ENCODE peak calls at places on chromosomes 13 and 19, in five cellular contexts. One of them, this sample, is unnamed.

GRCh38 chr13:24348797-24349515 is 39.6 kb downstream of the C1QTNF9 start:
- DNase-seq in lower leg skin: no peak
- DNase-seq in A549: peak
- DNase-seq in left ventricle myocardium inferior: no peak
- DNase-seq in AG09309: no peak
- DNase-seq in this sample: peak

GRCh38 chr13:94435604-94436226 is 43.8 kb downstream of the DCT start:
- DNase-seq in lower leg skin: no peak
- DNase-seq in A549: peak
- DNase-seq in left ventricle myocardium inferior: no peak
- DNase-seq in AG09309: peak
- DNase-seq in this sample: no peak

GRCh38 chr19:49533551-49534488 is 6.0 kb downstream of the RCN3 start:
- DNase-seq in lower leg skin: peak
- DNase-seq in A549: peak
- DNase-seq in left ventricle myocardium inferior: peak
- DNase-seq in AG09309: no peak
- DNase-seq in this sample: no peak

GRCh38 chr13:70391678-70392077 is 283.4 kb upstream of the KLHL1 start:
- DNase-seq in lower leg skin: no peak
- DNase-seq in A549: no peak
- DNase-seq in left ventricle myocardium inferior: no peak
- DNase-seq in AG09309: no peak
- DNase-seq in this sample: peak

GRCh38 chr19:38145627-38146026 is 78.4 kb downstream of the DPF1 start:
- DNase-seq in lower leg skin: no peak
- DNase-seq in A549: no peak
- DNase-seq in left ventricle myocardium inferior: no peak
- DNase-seq in AG09309: no peak
- DNase-seq in this sample: no peak

GRCh38 chr13:80048030-80048429 is 292.9 kb downstream of the SPRY2 start:
- DNase-seq in lower leg skin: no peak
- DNase-seq in A549: no peak
- DNase-seq in left ventricle myocardium inferior: no peak
- DNase-seq in AG09309: no peak
- DNase-seq in this sample: no peak

GRCh38 chr19:41575998-41576397 is at the start of gene CEACAM21:
- DNase-seq in lower leg skin: no peak
- DNase-seq in A549: no peak
- DNase-seq in left ventricle myocardium inferior: peak
- DNase-seq in AG09309: no peak
- DNase-seq in this sample: no peak

GRCh38 chr13:27022571-27023311 is 148.9 kb downstream of the USP12 start:
- DNase-seq in lower leg skin: peak
- DNase-seq in A549: peak
- DNase-seq in left ventricle myocardium inferior: no peak
- DNase-seq in AG09309: no peak
- DNase-seq in this sample: no peak

GRCh38 chr13:110528911-110529310 is 32.6 kb downstream of the RAB20 start:
- DNase-seq in lower leg skin: no peak
- DNase-seq in A549: no peak
- DNase-seq in left ventricle myocardium inferior: no peak
- DNase-seq in AG09309: no peak
- DNase-seq in this sample: no peak

GRCh38 chr19:13016628-13017305 is 21.5 kb downstream of the NFIX start:
- DNase-seq in lower leg skin: no peak
- DNase-seq in A549: no peak
- DNase-seq in left ventricle myocardium inferior: no peak
- DNase-seq in AG09309: no peak
- DNase-seq in this sample: no peak

GRCh38 chr13:111642156-111642767 is 321.8 kb downstream of the TEX29 start:
- DNase-seq in lower leg skin: peak
- DNase-seq in A549: no peak
- DNase-seq in left ventricle myocardium inferior: no peak
- DNase-seq in AG09309: no peak
- DNase-seq in this sample: no peak

GRCh38 chr13:30429721-30430694 is 7.7 kb downstream of the UBE2L5 start:
- DNase-seq in lower leg skin: no peak
- DNase-seq in A549: peak
- DNase-seq in left ventricle myocardium inferior: no peak
- DNase-seq in AG09309: peak
- DNase-seq in this sample: no peak

GRCh38 chr19:16940626-16941025 is 51.8 kb downstream of the F2RL3 start:
- DNase-seq in lower leg skin: peak
- DNase-seq in A549: no peak
- DNase-seq in left ventricle myocardium inferior: no peak
- DNase-seq in AG09309: no peak
- DNase-seq in this sample: no peak

GRCh38 chr13:23506821-23507210 is 63.4 kb upstream of the TNFRSF19 start:
- DNase-seq in lower leg skin: no peak
- DNase-seq in A549: no peak
- DNase-seq in left ventricle myocardium inferior: no peak
- DNase-seq in AG09309: no peak
- DNase-seq in this sample: no peak

GRCh38 chr19:9407827-9408226 is 27.5 kb downstream of the ZNF266 start:
- DNase-seq in lower leg skin: no peak
- DNase-seq in A549: no peak
- DNase-seq in left ventricle myocardium inferior: no peak
- DNase-seq in AG09309: no peak
- DNase-seq in this sample: no peak

GRCh38 chr13:38135590-38135989 is 214.1 kb upstream of the UFM1 start:
- DNase-seq in lower leg skin: no peak
- DNase-seq in A549: no peak
- DNase-seq in left ventricle myocardium inferior: no peak
- DNase-seq in AG09309: no peak
- DNase-seq in this sample: no peak

GRCh38 chr13:39931505-39931904 is 276.0 kb downstream of the COG6 start:
- DNase-seq in lower leg skin: no peak
- DNase-seq in A549: no peak
- DNase-seq in left ventricle myocardium inferior: no peak
- DNase-seq in AG09309: no peak
- DNase-seq in this sample: no peak

GRCh38 chr19:610071-610800 is 20.6 kb downstream of the HCN2 start:
- DNase-seq in lower leg skin: no peak
- DNase-seq in A549: no peak
- DNase-seq in left ventricle myocardium inferior: no peak
- DNase-seq in AG09309: no peak
- DNase-seq in this sample: no peak
- H3K4me3 ChIP-seq in lower leg skin: no peak
- H3K4me3 ChIP-seq in A549: no peak
- H3K4me3 ChIP-seq in left ventricle myocardium inferior: peak
- H3K4me3 ChIP-seq in AG09309: no peak
- H3K4me3 ChIP-seq in this sample: no peak

GRCh38 chr13:22061806-22062391 is 391.0 kb downstream of the FGF9 start:
- DNase-seq in lower leg skin: no peak
- DNase-seq in A549: no peak
- DNase-seq in left ventricle myocardium inferior: no peak
- DNase-seq in AG09309: no peak
- DNase-seq in this sample: no peak
- H3K4me3 ChIP-seq in lower leg skin: no peak
- H3K4me3 ChIP-seq in A549: no peak
- H3K4me3 ChIP-seq in left ventricle myocardium inferior: no peak
- H3K4me3 ChIP-seq in AG09309: no peak
- H3K4me3 ChIP-seq in this sample: no peak

GRCh38 chr19:15450528-15450890 is 753 bp upstream of the WIZ start:
- DNase-seq in lower leg skin: no peak
- DNase-seq in A549: no peak
- DNase-seq in left ventricle myocardium inferior: no peak
- DNase-seq in AG09309: no peak
- DNase-seq in this sample: no peak
- H3K4me3 ChIP-seq in lower leg skin: no peak
- H3K4me3 ChIP-seq in A549: no peak
- H3K4me3 ChIP-seq in left ventricle myocardium inferior: no peak
- H3K4me3 ChIP-seq in AG09309: no peak
- H3K4me3 ChIP-seq in this sample: no peak

GRCh38 chr13:28097503-28097902 is 2.9 kb downstream of the FLT3 start:
- DNase-seq in lower leg skin: no peak
- DNase-seq in A549: no peak
- DNase-seq in left ventricle myocardium inferior: no peak
- DNase-seq in AG09309: no peak
- DNase-seq in this sample: no peak

GRCh38 chr13:28099396-28100148 is 804 bp downstream of the FLT3 start:
- DNase-seq in lower leg skin: no peak
- DNase-seq in A549: no peak
- DNase-seq in left ventricle myocardium inferior: no peak
- DNase-seq in AG09309: no peak
- DNase-seq in this sample: no peak

DNA sequence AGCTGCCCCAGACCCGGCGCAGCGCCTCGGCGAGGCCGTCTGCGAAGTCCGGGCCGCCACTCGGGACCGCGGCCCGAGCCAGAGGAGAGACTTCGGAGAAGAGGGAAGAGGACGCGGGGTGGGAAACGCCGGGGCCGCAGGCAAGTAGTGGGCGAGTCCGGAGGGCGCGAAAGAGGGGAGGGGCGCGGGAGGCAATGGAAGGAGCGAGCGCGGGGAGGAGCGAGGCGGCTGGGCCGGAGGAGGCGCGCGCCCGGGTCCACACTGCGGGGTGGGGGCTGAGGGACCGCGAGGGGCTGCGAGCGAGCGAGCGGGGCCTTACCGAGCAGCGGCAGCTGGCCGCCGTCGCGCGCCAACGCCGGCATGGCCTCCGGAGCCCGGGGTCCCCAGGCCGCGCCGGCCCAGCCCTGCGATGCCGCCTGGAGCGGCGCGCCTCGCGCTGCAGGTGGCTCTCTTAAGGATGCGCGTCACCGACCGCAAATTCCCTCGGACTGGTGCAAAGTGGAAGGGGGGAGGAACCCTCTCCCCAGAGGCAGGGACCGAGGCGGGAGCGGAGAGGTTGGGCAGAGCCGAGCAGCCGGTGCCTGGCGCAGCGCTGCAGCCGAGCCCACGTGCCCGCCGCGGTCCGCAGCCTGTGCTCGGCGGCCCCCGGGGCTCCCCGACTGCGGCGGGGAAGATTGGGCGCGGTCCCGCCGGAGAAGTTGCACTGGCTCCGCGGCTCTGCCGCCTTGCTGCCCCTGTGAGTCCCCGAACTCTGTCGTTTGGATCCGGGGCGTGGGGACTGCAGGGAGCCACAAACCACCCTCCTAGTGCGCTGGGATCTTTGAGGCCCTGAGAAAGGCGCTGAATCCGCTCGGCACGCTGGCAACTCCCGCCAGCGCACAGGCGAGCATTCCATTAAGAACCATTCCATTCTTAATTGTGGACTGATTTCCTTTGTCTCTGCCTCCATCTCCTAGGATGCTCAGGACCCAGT is at the start of gene FLT3:
- DNase-seq in lower leg skin: peak
- DNase-seq in A549: peak
- DNase-seq in left ventricle myocardium inferior: peak
- DNase-seq in AG09309: no peak
- DNase-seq in this sample: no peak
- H3K4me3 ChIP-seq in lower leg skin: peak
- H3K4me3 ChIP-seq in A549: peak
- H3K4me3 ChIP-seq in left ventricle myocardium inferior: peak
- H3K4me3 ChIP-seq in AG09309: peak
- H3K4me3 ChIP-seq in this sample: peak

GRCh38 chr13:106561551-106562170 is 6.3 kb downstream of the ARGLU1 start:
- DNase-seq in lower leg skin: no peak
- DNase-seq in A549: no peak
- DNase-seq in left ventricle myocardium inferior: no peak
- DNase-seq in AG09309: no peak
- DNase-seq in this sample: no peak

GRCh38 chr13:106555631-106556328 is 12.2 kb downstream of the ARGLU1 start:
- DNase-seq in lower leg skin: no peak
- DNase-seq in A549: no peak
- DNase-seq in left ventricle myocardium inferior: no peak
- DNase-seq in AG09309: no peak
- DNase-seq in this sample: no peak

GRCh38 chr13:106560791-106561190 is 7.1 kb downstream of the ARGLU1 start:
- DNase-seq in lower leg skin: no peak
- DNase-seq in A549: no peak
- DNase-seq in left ventricle myocardium inferior: no peak
- DNase-seq in AG09309: no peak
- DNase-seq in this sample: no peak

GRCh38 chr13:106562301-106562700 is 5.6 kb downstream of the ARGLU1 start:
- DNase-seq in lower leg skin: no peak
- DNase-seq in A549: no peak
- DNase-seq in left ventricle myocardium inferior: no peak
- DNase-seq in AG09309: no peak
- DNase-seq in this sample: no peak

DNA sequence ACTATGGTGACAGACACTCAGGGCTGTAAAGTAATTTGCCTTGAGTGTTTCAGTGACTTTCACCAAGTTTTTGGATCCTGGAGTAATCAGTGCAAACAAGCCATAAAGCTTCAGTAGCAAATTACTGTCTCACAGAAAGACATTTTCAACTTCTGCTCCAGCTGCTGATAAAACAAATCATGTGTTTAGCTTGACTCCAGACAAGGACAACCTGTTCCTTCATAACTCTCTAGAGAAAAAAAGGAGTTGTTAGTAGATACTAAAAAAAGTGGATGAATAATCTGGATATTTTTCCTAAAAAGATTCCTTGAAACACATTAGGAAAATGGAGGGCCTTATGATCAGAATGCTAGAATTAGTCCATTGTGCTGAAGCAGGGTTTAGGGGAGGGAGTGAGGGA is 9.4 kb downstream of the ARGLU1 start:
- DNase-seq in lower leg skin: no peak
- DNase-seq in A549: no peak
- DNase-seq in left ventricle myocardium inferior: no peak
- DNase-seq in AG09309: no peak
- DNase-seq in this sample: no peak
- H3K4me3 ChIP-seq in lower leg skin: no peak
- H3K4me3 ChIP-seq in A549: no peak
- H3K4me3 ChIP-seq in left ventricle myocardium inferior: no peak
- H3K4me3 ChIP-seq in AG09309: no peak
- H3K4me3 ChIP-seq in this sample: no peak

GRCh38 chr19:2624537-2625091 is 77.9 kb downstream of the GNG7 start:
- DNase-seq in lower leg skin: no peak
- DNase-seq in A549: no peak
- DNase-seq in left ventricle myocardium inferior: peak
- DNase-seq in AG09309: no peak
- DNase-seq in this sample: no peak
- H3K4me3 ChIP-seq in lower leg skin: no peak
- H3K4me3 ChIP-seq in A549: no peak
- H3K4me3 ChIP-seq in left ventricle myocardium inferior: no peak
- H3K4me3 ChIP-seq in AG09309: no peak
- H3K4me3 ChIP-seq in this sample: no peak

GRCh38 chr19:55602104-55603001 is 2.3 kb downstream of the ZNF524 start:
- DNase-seq in lower leg skin: no peak
- DNase-seq in A549: no peak
- DNase-seq in left ventricle myocardium inferior: no peak
- DNase-seq in AG09309: no peak
- DNase-seq in this sample: no peak

GRCh38 chr19:55603115-55603514 is 2.3 kb upstream of the ZNF865 start:
- DNase-seq in lower leg skin: no peak
- DNase-seq in A549: no peak
- DNase-seq in left ventricle myocardium inferior: no peak
- DNase-seq in AG09309: no peak
- DNase-seq in this sample: no peak

GRCh38 chr19:55605207-55605636 is 225 bp upstream of the ZNF865 start:
- DNase-seq in lower leg skin: peak
- DNase-seq in A549: peak
- DNase-seq in left ventricle myocardium inferior: peak
- DNase-seq in AG09309: peak
- DNase-seq in this sample: peak

GRCh38 chr19:55605637-55606470 is at the start of gene ZNF865:
- DNase-seq in lower leg skin: peak
- DNase-seq in A549: peak
- DNase-seq in left ventricle myocardium inferior: peak
- DNase-seq in AG09309: no peak
- DNase-seq in this sample: peak

GRCh38 chr19:55603581-55604292 is 1.7 kb upstream of the ZNF865 start:
- DNase-seq in lower leg skin: no peak
- DNase-seq in A549: no peak
- DNase-seq in left ventricle myocardium inferior: no peak
- DNase-seq in AG09309: no peak
- DNase-seq in this sample: no peak
- H3K4me3 ChIP-seq in lower leg skin: no peak
- H3K4me3 ChIP-seq in A549: no peak
- H3K4me3 ChIP-seq in left ventricle myocardium inferior: peak
- H3K4me3 ChIP-seq in AG09309: no peak
- H3K4me3 ChIP-seq in this sample: no peak